ENCODE peak calls at places on chromosomes 11 and 22, in seven cellular contexts. T, R, O, J, C, U and M are unnamed samples.

GRCh38 chr11:32427935-32428664 is 7.2 kb downstream of the WT1 start:
- DNase-seq in T (no peak), R (no peak), O (no peak), J (no peak), C (no peak), U (peak; percentile 52), M (no peak)

GRCh38 chr11:119672597-119672996 is 56.4 kb downstream of the NECTIN1 start:
- DNase-seq in T (no peak), R (no peak), O (no peak), J (no peak), C (no peak), U (no peak), M (no peak)

GRCh38 chr11:31340903-31341572 is 28.5 kb downstream of the DCDC1 start:
- DNase-seq in T (peak; percentile 42), R (peak; percentile 46), O (peak; percentile 39), J (no peak), C (no peak), U (no peak), M (no peak)

GRCh38 chr11:86620796-86621575 is 51.4 kb downstream of the ME3 start:
- DNase-seq in T (peak; percentile 91), R (no peak), O (peak; percentile 80), J (no peak), C (no peak), U (no peak), M (no peak)

GRCh38 chr11:79610678-79611077 is 169.8 kb upstream of the TENM4 start:
- DNase-seq in T (no peak), R (no peak), O (no peak), J (no peak), C (no peak), U (no peak), M (no peak)

GRCh38 chr11:79189604-79190003 is 251.2 kb downstream of the TENM4 start:
- DNase-seq in T (no peak), R (no peak), O (no peak), J (no peak), C (no peak), U (no peak), M (no peak)

GRCh38 chr22:30423296-30423958 is 2.1 kb upstream of the MTFP1 start:
- DNase-seq in T (no peak), R (peak; percentile 56), O (no peak), J (no peak), C (no peak), U (no peak), M (peak; percentile 58)

GRCh38 chr11:14422814-14423182 is 63.8 kb upstream of the RRAS2 start:
- DNase-seq in T (no peak), R (no peak), O (no peak), J (no peak), C (no peak), U (no peak), M (no peak)

GRCh38 chr11:12508151-12508740 is 130.9 kb downstream of the PARVA start:
- DNase-seq in T (peak; percentile 78), R (no peak), O (peak; percentile 88), J (no peak), C (no peak), U (peak; percentile 65), M (no peak)

GRCh38 chr22:37566329-37566837 is 6.1 kb downstream of the CDC42EP1 start:
- DNase-seq in T (no peak), R (peak; percentile 27), O (no peak), J (no peak), C (peak; percentile 41), U (peak; percentile 43), M (peak; percentile 64)

GRCh38 chr11:41246399-41246745 is 213.1 kb downstream of the LRRC4C start:
- DNase-seq in T (no peak), R (no peak), O (no peak), J (peak; percentile 14), C (no peak), U (no peak), M (no peak)

GRCh38 chr11:9771126-9771624 is 107.3 kb downstream of the SWAP70 start:
- DNase-seq in T (no peak), R (no peak), O (peak; percentile 51), J (no peak), C (no peak), U (no peak), M (no peak)

GRCh38 chr11:27926981-27927481 is 180.9 kb downstream of the KIF18A start:
- DNase-seq in T (peak; percentile 78), R (no peak), O (peak; percentile 95), J (no peak), C (no peak), U (no peak), M (no peak)

GRCh38 chr11:40099391-40100169 is 1359.9 kb downstream of the LRRC4C start:
- DNase-seq in T (no peak), R (no peak), O (no peak), J (no peak), C (no peak), U (no peak), M (no peak)
- TF ChIP-seq CTCF in T (no peak), R (no peak), O (no peak), J (no peak), C (no peak), U (no peak), M (no peak)

GRCh38 chr22:27114186-27114585 is 456.8 kb downstream of the MIAT start:
- DNase-seq in T (no peak), R (no peak), O (no peak), J (no peak), C (no peak), U (no peak), M (no peak)

GRCh38 chr22:27115410-27115809 is 458.0 kb downstream of the MIAT start:
- DNase-seq in T (no peak), R (no peak), O (no peak), J (no peak), C (no peak), U (no peak), M (no peak)

GRCh38 chr22:27112273-27112672 is 454.9 kb downstream of the MIAT start:
- DNase-seq in T (no peak), R (no peak), O (no peak), J (no peak), C (no peak), U (no peak), M (no peak)

GRCh38 chr22:27111796-27112195 is 454.4 kb downstream of the MIAT start:
- DNase-seq in T (no peak), R (no peak), O (no peak), J (no peak), C (no peak), U (no peak), M (no peak)

DNA sequence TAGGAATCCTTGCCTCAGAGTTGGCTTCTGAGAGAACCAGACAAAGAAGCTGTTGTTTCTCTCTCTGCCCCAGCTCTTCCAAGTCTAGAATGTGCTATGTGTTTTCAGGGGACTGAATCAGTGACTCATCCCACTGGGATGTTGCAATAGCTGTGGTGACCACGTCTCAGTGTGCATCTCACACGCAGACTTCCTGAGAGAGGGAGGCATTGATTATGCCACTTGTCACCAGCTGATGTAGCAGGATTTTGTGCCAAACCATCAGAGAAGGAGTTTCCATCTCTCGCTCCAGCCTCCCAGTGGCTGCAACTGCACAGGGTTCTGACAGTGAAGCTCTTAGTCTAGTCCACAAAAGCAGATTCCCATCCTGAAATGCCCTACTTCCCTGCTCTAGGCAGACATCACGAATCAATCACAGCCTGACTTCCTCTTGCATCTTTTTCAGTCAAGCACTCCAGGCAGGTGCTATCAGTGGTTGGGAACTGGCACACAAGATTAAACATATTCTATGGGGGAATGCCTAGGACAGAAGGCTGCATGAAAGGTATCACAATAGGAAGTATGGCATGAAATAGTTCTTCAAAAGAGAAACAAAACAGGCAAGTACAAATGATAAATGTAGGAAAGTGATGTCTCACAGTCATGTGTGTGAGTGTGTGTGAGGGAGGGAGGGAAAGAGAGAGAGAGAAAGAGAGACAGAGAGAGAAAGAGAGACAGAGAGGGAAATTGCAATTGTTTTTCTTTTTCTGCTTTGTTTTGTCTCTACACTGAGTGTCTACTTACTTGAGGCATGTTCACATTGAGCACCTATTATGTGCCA is 456.0 kb downstream of the MIAT start:
- DNase-seq in T (peak; percentile 82), R (no peak), O (peak; percentile 99), J (no peak), C (peak; percentile 59), U (no peak), M (peak; percentile 96)
- TF ChIP-seq CTCF in T (no peak), R (no peak), O (peak; percentile 54), J (no peak), C (no peak), U (no peak), M (no peak)

GRCh38 chr11:134244593-134244992 is 8.6 kb downstream of the THYN1 start:
- DNase-seq in T (peak; percentile 26), R (peak; percentile 65), O (peak; percentile 27), J (no peak), C (no peak), U (no peak), M (no peak)
- TF ChIP-seq CTCF in T (peak; percentile 44), R (peak; percentile 66), O (peak; percentile 52), J (no peak), C (peak; percentile 31), U (no peak), M (peak; percentile 25)

GRCh38 chr11:131580466-131580865 is 210.1 kb downstream of the NTM start:
- DNase-seq in T (no peak), R (no peak), O (peak; percentile 54), J (no peak), C (no peak), U (no peak), M (no peak)

GRCh38 chr11:131582021-131582531 is 211.7 kb downstream of the NTM start:
- DNase-seq in T (no peak), R (no peak), O (no peak), J (no peak), C (no peak), U (no peak), M (no peak)

GRCh38 chr11:131583823-131584222 is 213.4 kb downstream of the NTM start:
- DNase-seq in T (no peak), R (no peak), O (no peak), J (no peak), C (no peak), U (no peak), M (no peak)

GRCh38 chr11:131581006-131581405 is 210.6 kb downstream of the NTM start:
- DNase-seq in T (no peak), R (no peak), O (peak; percentile 12), J (no peak), C (no peak), U (no peak), M (no peak)

GRCh38 chr11:131579932-131580387 is 209.5 kb downstream of the NTM start:
- DNase-seq in T (peak; percentile 43), R (peak; percentile 37), O (peak; percentile 93), J (no peak), C (no peak), U (peak; percentile 56), M (no peak)
- TF ChIP-seq CTCF in T (peak; percentile 70), R (peak; percentile 50), O (peak; percentile 84), J (peak; percentile 21), C (peak; percentile 17), U (no peak), M (peak; percentile 29)